ENCODE peak calls at places on chromosome 9, in nine cellular contexts. One of them, this sample, is unnamed.

GRCh38 chr9:4299006-4299795 is 667 bp downstream of the GLIS3 start:
- DNase-seq in effector memory CD8-positive, alpha-beta T cell: peak; percentile 1
- DNase-seq in body of pancreas: peak; percentile 29
- DNase-seq in GDM1: no peak
- DNase-seq in T-helper 2 cell: no peak
- DNase-seq in glutamatergic neuron: peak; percentile 25
- DNase-seq in non-pigmented ciliary epithelial cell: no peak
- DNase-seq in COR-L47: no peak
- DNase-seq in Right ventricle myocardium superior: peak; percentile 49
- DNase-seq in this sample: no peak

GRCh38 chr9:34555002-34555348 is 32.2 kb upstream of the ENHO start:
- DNase-seq in effector memory CD8-positive, alpha-beta T cell: no peak
- DNase-seq in body of pancreas: no peak
- DNase-seq in GDM1: no peak
- DNase-seq in T-helper 2 cell: no peak
- DNase-seq in glutamatergic neuron: peak; percentile 84
- DNase-seq in non-pigmented ciliary epithelial cell: no peak
- DNase-seq in COR-L47: peak; percentile 83
- DNase-seq in Right ventricle myocardium superior: peak; percentile 36
- DNase-seq in this sample: no peak

GRCh38 chr9:134662143-134662876 is 20.7 kb downstream of the COL5A1 start:
- DNase-seq in effector memory CD8-positive, alpha-beta T cell: no peak
- DNase-seq in body of pancreas: no peak
- DNase-seq in GDM1: no peak
- DNase-seq in T-helper 2 cell: no peak
- DNase-seq in glutamatergic neuron: no peak
- DNase-seq in non-pigmented ciliary epithelial cell: no peak
- DNase-seq in COR-L47: no peak
- DNase-seq in Right ventricle myocardium superior: peak; percentile 78
- DNase-seq in this sample: no peak

GRCh38 chr9:2367970-2368369 is 253.6 kb upstream of the VLDLR start:
- DNase-seq in effector memory CD8-positive, alpha-beta T cell: no peak
- DNase-seq in body of pancreas: no peak
- DNase-seq in GDM1: no peak
- DNase-seq in T-helper 2 cell: no peak
- DNase-seq in glutamatergic neuron: no peak
- DNase-seq in non-pigmented ciliary epithelial cell: no peak
- DNase-seq in COR-L47: no peak
- DNase-seq in Right ventricle myocardium superior: no peak
- DNase-seq in this sample: no peak

GRCh38 chr9:72445291-72446000 is 76.0 kb upstream of the TMC1 start:
- DNase-seq in effector memory CD8-positive, alpha-beta T cell: no peak
- DNase-seq in body of pancreas: no peak
- DNase-seq in GDM1: no peak
- DNase-seq in T-helper 2 cell: no peak
- DNase-seq in glutamatergic neuron: no peak
- DNase-seq in non-pigmented ciliary epithelial cell: no peak
- DNase-seq in COR-L47: no peak
- DNase-seq in Right ventricle myocardium superior: no peak
- DNase-seq in this sample: no peak

GRCh38 chr9:73684601-73685000 is 532.9 kb downstream of the ANXA1 start:
- DNase-seq in effector memory CD8-positive, alpha-beta T cell: no peak
- DNase-seq in body of pancreas: no peak
- DNase-seq in GDM1: no peak
- DNase-seq in T-helper 2 cell: no peak
- DNase-seq in glutamatergic neuron: no peak
- DNase-seq in non-pigmented ciliary epithelial cell: no peak
- DNase-seq in COR-L47: no peak
- DNase-seq in Right ventricle myocardium superior: no peak
- DNase-seq in this sample: no peak

GRCh38 chr9:113742471-113742870 is 133.6 kb upstream of the ZNF618 start:
- DNase-seq in effector memory CD8-positive, alpha-beta T cell: no peak
- DNase-seq in body of pancreas: no peak
- DNase-seq in GDM1: no peak
- DNase-seq in T-helper 2 cell: no peak
- DNase-seq in glutamatergic neuron: no peak
- DNase-seq in non-pigmented ciliary epithelial cell: no peak
- DNase-seq in COR-L47: no peak
- DNase-seq in Right ventricle myocardium superior: no peak
- DNase-seq in this sample: no peak

GRCh38 chr9:4984171-4984570 is 901 bp upstream of the JAK2 start:
- DNase-seq in effector memory CD8-positive, alpha-beta T cell: no peak
- DNase-seq in body of pancreas: no peak
- DNase-seq in GDM1: no peak
- DNase-seq in T-helper 2 cell: no peak
- DNase-seq in glutamatergic neuron: no peak
- DNase-seq in non-pigmented ciliary epithelial cell: no peak
- DNase-seq in COR-L47: peak; percentile 59
- DNase-seq in Right ventricle myocardium superior: no peak
- DNase-seq in this sample: no peak

GRCh38 chr9:38141751-38142150 is 72.7 kb upstream of the SHB start:
- DNase-seq in effector memory CD8-positive, alpha-beta T cell: no peak
- DNase-seq in body of pancreas: no peak
- DNase-seq in GDM1: no peak
- DNase-seq in T-helper 2 cell: no peak
- DNase-seq in glutamatergic neuron: no peak
- DNase-seq in non-pigmented ciliary epithelial cell: peak; percentile 65
- DNase-seq in COR-L47: no peak
- DNase-seq in Right ventricle myocardium superior: no peak
- DNase-seq in this sample: no peak

GRCh38 chr9:93540305-93540704 is 36.1 kb upstream of the PHF2 start:
- DNase-seq in effector memory CD8-positive, alpha-beta T cell: no peak
- DNase-seq in body of pancreas: no peak
- DNase-seq in GDM1: no peak
- DNase-seq in T-helper 2 cell: no peak
- DNase-seq in glutamatergic neuron: no peak
- DNase-seq in non-pigmented ciliary epithelial cell: no peak
- DNase-seq in COR-L47: no peak
- DNase-seq in Right ventricle myocardium superior: no peak
- DNase-seq in this sample: no peak

GRCh38 chr9:77019010-77019809 is at the start of gene FOXB2:
- DNase-seq in effector memory CD8-positive, alpha-beta T cell: no peak
- DNase-seq in body of pancreas: no peak
- DNase-seq in GDM1: no peak
- DNase-seq in T-helper 2 cell: no peak
- DNase-seq in glutamatergic neuron: no peak
- DNase-seq in non-pigmented ciliary epithelial cell: no peak
- DNase-seq in COR-L47: no peak
- DNase-seq in Right ventricle myocardium superior: no peak
- DNase-seq in this sample: no peak

GRCh38 chr9:16247188-16247875 is 623.1 kb downstream of the BNC2 start:
- DNase-seq in effector memory CD8-positive, alpha-beta T cell: no peak
- DNase-seq in body of pancreas: no peak
- DNase-seq in GDM1: no peak
- DNase-seq in T-helper 2 cell: no peak
- DNase-seq in glutamatergic neuron: no peak
- DNase-seq in non-pigmented ciliary epithelial cell: no peak
- DNase-seq in COR-L47: no peak
- DNase-seq in Right ventricle myocardium superior: no peak
- DNase-seq in this sample: no peak

GRCh38 chr9:124770359-124771020 is 621 bp downstream of the NR6A1 start:
- DNase-seq in effector memory CD8-positive, alpha-beta T cell: no peak
- DNase-seq in body of pancreas: peak; percentile 45
- DNase-seq in GDM1: peak; percentile 17
- DNase-seq in T-helper 2 cell: no peak
- DNase-seq in glutamatergic neuron: peak; percentile 59
- DNase-seq in non-pigmented ciliary epithelial cell: no peak
- DNase-seq in COR-L47: no peak
- DNase-seq in Right ventricle myocardium superior: peak; percentile 45
- DNase-seq in this sample: no peak

GRCh38 chr9:6590329-6590728 is 55.2 kb downstream of the GLDC start:
- DNase-seq in effector memory CD8-positive, alpha-beta T cell: no peak
- DNase-seq in body of pancreas: no peak
- DNase-seq in GDM1: no peak
- DNase-seq in T-helper 2 cell: no peak
- DNase-seq in glutamatergic neuron: no peak
- DNase-seq in non-pigmented ciliary epithelial cell: no peak
- DNase-seq in COR-L47: no peak
- DNase-seq in Right ventricle myocardium superior: no peak
- DNase-seq in this sample: no peak

GRCh38 chr9:137505421-137506140 is 44.6 kb downstream of the PNPLA7 start:
- DNase-seq in effector memory CD8-positive, alpha-beta T cell: no peak
- DNase-seq in body of pancreas: no peak
- DNase-seq in GDM1: no peak
- DNase-seq in T-helper 2 cell: no peak
- DNase-seq in glutamatergic neuron: no peak
- DNase-seq in non-pigmented ciliary epithelial cell: no peak
- DNase-seq in COR-L47: no peak
- DNase-seq in Right ventricle myocardium superior: no peak
- DNase-seq in this sample: no peak

GRCh38 chr9:111601237-111602018 is 2.0 kb upstream of the PTGR1 start:
- DNase-seq in effector memory CD8-positive, alpha-beta T cell: no peak
- DNase-seq in body of pancreas: no peak
- DNase-seq in GDM1: no peak
- DNase-seq in T-helper 2 cell: no peak
- DNase-seq in glutamatergic neuron: no peak
- DNase-seq in non-pigmented ciliary epithelial cell: no peak
- DNase-seq in COR-L47: no peak
- DNase-seq in Right ventricle myocardium superior: no peak
- DNase-seq in this sample: no peak

GRCh38 chr9:2059131-2059929 is 44.2 kb downstream of the SMARCA2 start:
- DNase-seq in effector memory CD8-positive, alpha-beta T cell: no peak
- DNase-seq in body of pancreas: no peak
- DNase-seq in GDM1: no peak
- DNase-seq in T-helper 2 cell: no peak
- DNase-seq in glutamatergic neuron: no peak
- DNase-seq in non-pigmented ciliary epithelial cell: no peak
- DNase-seq in COR-L47: no peak
- DNase-seq in Right ventricle myocardium superior: no peak
- DNase-seq in this sample: no peak

GRCh38 chr9:38047301-38048251 is 21.5 kb downstream of the SHB start:
- DNase-seq in effector memory CD8-positive, alpha-beta T cell: no peak
- DNase-seq in body of pancreas: peak; percentile 84
- DNase-seq in GDM1: no peak
- DNase-seq in T-helper 2 cell: no peak
- DNase-seq in glutamatergic neuron: no peak
- DNase-seq in non-pigmented ciliary epithelial cell: peak; percentile 86
- DNase-seq in COR-L47: peak; percentile 39
- DNase-seq in Right ventricle myocardium superior: peak; percentile 77
- DNase-seq in this sample: no peak

This sample was measured in CD8-positive, alpha-beta memory T cell.